ENCODE peak calls at places on chromosomes 1 and 21, in five cellular contexts. I, X, A, F and L are unnamed samples. For H3K4me1, the result is how much of the 10 kb centered on the place peaks cover.

GRCh38 chr1:170776147-170776734 is 112.3 kb downstream of the PRRX1 start:
- DNase-seq in X (no peak), A (no peak), I (no peak), F (peak), L (no peak)

GRCh38 chr1:22916469-22916817 is 56.2 kb downstream of the LACTBL1 start:
- DNase-seq in A (no peak), I (no peak), F (no peak), X (no peak), L (no peak)

GRCh38 chr21:39055167-39055767 is 128.0 kb downstream of the PSMG1 start:
- DNase-seq in I (no peak), F (no peak), X (no peak), A (no peak), L (no peak)

GRCh38 chr1:171984262-171984661 is 143.0 kb downstream of the DNM3 start:
- DNase-seq in A (no peak), I (no peak), X (peak), F (no peak), L (no peak)

GRCh38 chr1:208682664-208683013 is 438.5 kb upstream of the PLXNA2 start:
- DNase-seq in X (no peak), A (peak), I (no peak), F (no peak), L (no peak)

GRCh38 chr1:27726173-27726793 is 522 bp downstream of the FAM76A start:
- DNase-seq in A (no peak), F (peak), X (peak), I (peak), L (peak)

GRCh38 chr1:227869281-227869842 is 53.9 kb downstream of the PRSS38 start:
- DNase-seq in F (peak), I (no peak), A (no peak), X (no peak), L (no peak)

GRCh38 chr21:36203603-36203889 is 46.9 kb downstream of the DOP1B start:
- DNase-seq in I (peak), A (no peak), X (peak), F (peak), L (peak)

GRCh38 chr1:221845650-221846371 is 103.9 kb upstream of the DUSP10 start:
- DNase-seq in F (peak), A (no peak), X (no peak), I (peak), L (peak)

GRCh38 chr1:107547363-107548155 is 406.7 kb downstream of the NTNG1 start:
- DNase-seq in I (no peak), X (no peak), A (no peak), F (no peak), L (no peak)

GRCh38 chr1:18200136-18200717 is 92.6 kb downstream of the IGSF21 start:
- DNase-seq in X (no peak), F (no peak), I (no peak), A (no peak), L (no peak)

GRCh38 chr1:59332221-59332620 is 35.3 kb downstream of the FGGY start:
- DNase-seq in F (peak), A (no peak), X (no peak), I (no peak), L (no peak)

GRCh38 chr1:54595956-54596498 is 27.3 kb downstream of the FAM151A start:
- DNase-seq in A (no peak), F (no peak), I (no peak), X (no peak), L (no peak)

GRCh38 chr1:116990612-116991151 is 10.9 kb upstream of the CD101 start:
- DNase-seq in X (peak), A (no peak), I (no peak), F (peak), L (peak)

GRCh38 chr1:182781849-182782586 is 7.6 kb upstream of the NPL start:
- DNase-seq in X (peak), I (peak), F (peak), A (no peak), L (peak)

GRCh38 chr1:155052412-155053400 is 1.6 kb downstream of the ADAM15 start:
- DNase-seq in A (no peak), X (peak), F (no peak), I (no peak), L (no peak)

GRCh38 chr1:161487483-161487827 is 17.8 kb upstream of the FCGR2A start:
- DNase-seq in X (peak), I (no peak), A (no peak), F (peak), L (peak)

GRCh38 chr21:41947596-41948403 is 6.0 kb downstream of the C2CD2 start:
- DNase-seq in X (peak), F (peak), A (no peak), I (no peak), L (no peak)

GRCh38 chr1:206893380-206893779 is 3.9 kb upstream of the IL24 start:
- DNase-seq in F (no peak), I (no peak), X (no peak), A (no peak), L (no peak)

GRCh38 chr1:84434081-84434755 is 35.9 kb downstream of the DNASE2B start:
- DNase-seq in X (no peak), I (no peak), F (no peak), A (no peak), L (no peak)

GRCh38 chr1:37255111-37255795 is 219.1 kb upstream of the ZC3H12A start:
- DNase-seq in A (no peak), F (no peak), X (no peak), I (no peak), L (no peak)

GRCh38 chr1:230705289-230706019 is 8.5 kb downstream of the AGT start:
- DNase-seq in X (no peak), I (no peak), A (no peak), F (no peak), L (no peak)
- TF ChIP-seq POLR2A in X (no peak), I (no peak), A (no peak), F (no peak), L (no peak)

GRCh38 chr21:45098867-45099266 is 24.5 kb downstream of the ADARB1 start:
- DNase-seq in F (no peak), A (no peak), X (no peak), I (peak), L (no peak)

GRCh38 chr21:45097827-45098387 is 23.5 kb downstream of the ADARB1 start:
- DNase-seq in X (no peak), A (no peak), F (no peak), I (no peak), L (no peak)

GRCh38 chr21:45094412-45094811 is 20.0 kb downstream of the ADARB1 start:
- DNase-seq in A (no peak), F (no peak), I (no peak), X (peak), L (no peak)

GRCh38 chr21:45095505-45095904 is 21.1 kb downstream of the ADARB1 start:
- DNase-seq in A (no peak), X (no peak), F (no peak), I (no peak), L (no peak)

DNA sequence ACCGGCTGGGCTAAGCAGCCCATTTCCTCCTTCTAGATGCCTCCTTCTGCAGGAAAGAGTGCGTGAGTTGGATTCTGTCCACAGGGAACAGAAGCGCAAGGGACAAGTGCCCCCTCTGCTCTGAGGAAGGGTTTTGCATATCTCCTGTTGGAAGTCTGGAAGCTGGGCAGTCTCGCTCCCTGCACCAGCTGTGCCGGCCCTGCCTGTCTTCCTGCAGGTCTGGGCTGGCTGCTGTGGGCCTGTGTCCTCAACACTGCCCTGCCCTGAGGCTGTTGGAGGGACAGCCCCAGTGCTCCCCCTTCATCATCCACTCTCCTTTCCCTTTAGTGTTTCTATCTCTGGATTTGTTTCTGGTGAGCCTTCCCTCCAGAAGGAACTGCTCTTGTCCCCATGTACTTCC is 21.8 kb downstream of the ADARB1 start:
- DNase-seq in A (no peak), F (no peak), I (no peak), X (no peak), L (no peak)
- H3K4me1 ChIP-seq in A (half or more), F (under half), I (under half), X (under half), L (half or more)

GRCh38 chr1:200302192-200302892 is 107.5 kb downstream of the ZNF281 start:
- DNase-seq in F (peak), A (no peak), I (no peak), X (no peak), L (no peak)

GRCh38 chr1:200305806-200306205 is 104.0 kb downstream of the ZNF281 start:
- DNase-seq in I (no peak), A (no peak), X (no peak), F (no peak), L (no peak)

GRCh38 chr1:200301152-200301551 is 108.7 kb downstream of the ZNF281 start:
- DNase-seq in X (no peak), A (no peak), F (no peak), I (no peak), L (no peak)

GRCh38 chr1:200304146-200304545 is 105.7 kb downstream of the ZNF281 start:
- DNase-seq in A (no peak), F (no peak), X (no peak), I (no peak), L (no peak)

GRCh38 chr1:200302893-200303250 is 107.0 kb downstream of the ZNF281 start:
- DNase-seq in X (peak), A (no peak), I (no peak), F (no peak), L (no peak)
- H3K27ac ChIP-seq in X (no peak), A (no peak), I (no peak), F (no peak), L (no peak)

GRCh38 chr1:200894712-200895447 is at the start of gene INAVA:
- DNase-seq in F (no peak), A (no peak), X (no peak), I (no peak), L (no peak)

GRCh38 chr1:200895801-200896570 is 1.3 kb downstream of the INAVA start:
- DNase-seq in I (peak), A (no peak), X (no peak), F (no peak), L (no peak)

GRCh38 chr1:200897188-200897710 is 2.5 kb downstream of the INAVA start:
- DNase-seq in I (no peak), F (no peak), X (no peak), A (no peak), L (no peak)

GRCh38 chr1:200895448-200895799 is 724 bp downstream of the INAVA start:
- DNase-seq in A (no peak), I (no peak), F (no peak), X (no peak), L (no peak)

DNA sequence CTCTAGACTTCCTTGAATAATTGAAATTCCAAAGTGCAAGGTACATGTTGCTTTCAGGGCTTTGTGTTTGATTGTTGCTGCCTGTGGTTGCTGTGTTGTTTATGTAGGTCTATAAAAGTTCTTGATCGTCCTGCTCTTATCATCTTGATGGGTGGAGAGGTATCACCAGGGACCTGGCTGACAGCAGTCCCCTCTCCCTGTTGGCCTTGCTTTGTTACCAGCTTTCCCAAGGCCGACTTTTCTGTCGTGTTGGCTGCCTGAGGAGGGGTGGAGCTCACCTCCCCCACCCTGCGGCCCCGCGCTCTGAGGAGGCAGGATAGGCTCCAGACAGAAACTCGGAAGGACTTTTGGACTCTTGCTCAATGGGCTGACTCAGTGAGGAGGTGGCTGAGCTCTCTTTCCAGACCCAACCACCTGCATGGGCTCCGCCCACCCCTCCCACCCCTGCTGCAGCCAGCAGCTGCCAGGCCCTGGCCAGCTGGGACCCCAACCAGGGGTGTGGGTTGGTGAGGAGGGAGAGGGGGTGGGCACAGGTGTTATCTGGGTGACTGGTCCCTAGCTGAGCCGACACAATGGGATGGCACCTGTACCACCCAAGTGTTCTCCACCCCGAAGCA is 2.0 kb downstream of the INAVA start:
- DNase-seq in I (peak), A (no peak), F (no peak), X (no peak), L (no peak)
- TF ChIP-seq POLR2A in I (no peak), A (no peak), F (no peak), X (no peak), L (no peak)